ENCODE peak calls at places on chromosomes 11 and 22, in four cellular contexts. One of them, this sample, is unnamed.

GRCh38 chr11:120385690-120386089 is 49.5 kb downstream of the ARHGEF12 start:
- DNase-seq in K562: no peak
- DNase-seq in HepG2: no peak
- DNase-seq in GM12878: no peak
- DNase-seq in this sample: no peak

GRCh38 chr11:19163627-19164026 is 38.2 kb downstream of the CSRP3 start:
- DNase-seq in K562: no peak
- DNase-seq in HepG2: no peak
- DNase-seq in GM12878: no peak
- DNase-seq in this sample: no peak

GRCh38 chr11:79397252-79397651 is 43.6 kb downstream of the TENM4 start:
- DNase-seq in K562: no peak
- DNase-seq in HepG2: no peak
- DNase-seq in GM12878: no peak
- DNase-seq in this sample: no peak

GRCh38 chr11:13465909-13466371 is 2.9 kb upstream of the BTBD10 start:
- DNase-seq in K562: peak; percentile 14
- DNase-seq in HepG2: peak; percentile 27
- DNase-seq in GM12878: no peak
- DNase-seq in this sample: peak; percentile 39

GRCh38 chr11:70532066-70532440 is 133.7 kb downstream of the CTTN start:
- DNase-seq in K562: no peak
- DNase-seq in HepG2: no peak
- DNase-seq in GM12878: no peak
- DNase-seq in this sample: no peak

GRCh38 chr11:132238331-132238730 is 867.9 kb downstream of the NTM start:
- DNase-seq in K562: no peak
- DNase-seq in HepG2: no peak
- DNase-seq in GM12878: no peak
- DNase-seq in this sample: no peak

GRCh38 chr11:773830-774229 is 3.5 kb downstream of the GATD1 start:
- DNase-seq in K562: no peak
- DNase-seq in HepG2: no peak
- DNase-seq in GM12878: no peak
- DNase-seq in this sample: no peak

GRCh38 chr22:36921309-36922096 is 8.1 kb downstream of the CSF2RB start:
- DNase-seq in K562: no peak
- DNase-seq in HepG2: no peak
- DNase-seq in GM12878: peak; percentile 69
- DNase-seq in this sample: no peak

GRCh38 chr11:89355649-89356048 is 135.5 kb downstream of the NOX4 start:
- DNase-seq in K562: no peak
- DNase-seq in HepG2: no peak
- DNase-seq in GM12878: no peak
- DNase-seq in this sample: no peak

GRCh38 chr11:12092714-12093113 is 17.7 kb upstream of the MICAL2 start:
- DNase-seq in K562: no peak
- DNase-seq in HepG2: no peak
- DNase-seq in GM12878: no peak
- DNase-seq in this sample: no peak

GRCh38 chr11:22304337-22304961 is 33.7 kb upstream of the SLC17A6 start:
- DNase-seq in K562: peak; percentile 20
- DNase-seq in HepG2: peak; percentile 12
- DNase-seq in GM12878: no peak
- DNase-seq in this sample: peak; percentile 9

GRCh38 chr11:81658722-81659121 is 1074.9 kb downstream of the FAM181B start:
- DNase-seq in K562: peak; percentile 3
- DNase-seq in HepG2: peak; percentile 20
- DNase-seq in GM12878: no peak
- DNase-seq in this sample: peak; percentile 29
- TF ChIP-seq FOXK2 in K562: no peak
- TF ChIP-seq FOXK2 in HepG2: no peak
- TF ChIP-seq FOXK2 in GM12878: no peak
- TF ChIP-seq FOXK2 in this sample: no peak

GRCh38 chr22:47153854-47154542 is 391.5 kb downstream of the TBC1D22A start:
- DNase-seq in K562: no peak
- DNase-seq in HepG2: no peak
- DNase-seq in GM12878: no peak
- DNase-seq in this sample: no peak

GRCh38 chr22:47155131-47155885 is 392.9 kb downstream of the TBC1D22A start:
- DNase-seq in K562: no peak
- DNase-seq in HepG2: no peak
- DNase-seq in GM12878: no peak
- DNase-seq in this sample: no peak

GRCh38 chr22:47155912-47156311 is 393.5 kb downstream of the TBC1D22A start:
- DNase-seq in K562: no peak
- DNase-seq in HepG2: no peak
- DNase-seq in GM12878: no peak
- DNase-seq in this sample: no peak

GRCh38 chr22:47152938-47153337 is 390.5 kb downstream of the TBC1D22A start:
- DNase-seq in K562: no peak
- DNase-seq in HepG2: no peak
- DNase-seq in GM12878: no peak
- DNase-seq in this sample: no peak

GRCh38 chr22:47154621-47155081 is 392.2 kb downstream of the TBC1D22A start:
- DNase-seq in K562: no peak
- DNase-seq in HepG2: no peak
- DNase-seq in GM12878: no peak
- DNase-seq in this sample: no peak
- TF ChIP-seq FOXK2 in K562: no peak
- TF ChIP-seq FOXK2 in HepG2: no peak
- TF ChIP-seq FOXK2 in GM12878: no peak
- TF ChIP-seq FOXK2 in this sample: no peak

DNA sequence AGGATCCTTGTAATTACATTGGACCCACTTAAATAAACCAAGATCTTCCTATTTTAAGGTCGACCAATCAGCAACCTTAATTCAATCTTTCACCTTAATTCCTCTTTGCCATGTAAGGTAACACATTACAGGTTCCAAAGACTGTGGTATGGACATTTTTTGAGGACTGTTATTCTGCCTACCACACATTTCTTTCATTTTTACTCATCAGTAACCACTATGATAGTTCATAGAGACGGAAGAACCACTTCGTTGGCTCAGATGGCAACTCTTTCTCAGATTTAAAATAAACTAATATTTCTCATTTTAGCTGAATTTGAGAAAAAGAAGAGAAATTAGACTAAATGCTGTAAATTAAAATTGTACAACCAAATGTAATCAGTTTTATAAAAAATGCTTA is 96.3 kb downstream of the PAX6 start:
- DNase-seq in K562: no peak
- DNase-seq in HepG2: no peak
- DNase-seq in GM12878: peak; percentile 4
- DNase-seq in this sample: no peak
- TF ChIP-seq FOXK2 in K562: no peak
- TF ChIP-seq FOXK2 in HepG2: no peak
- TF ChIP-seq FOXK2 in GM12878: no peak
- TF ChIP-seq FOXK2 in this sample: no peak

DNA sequence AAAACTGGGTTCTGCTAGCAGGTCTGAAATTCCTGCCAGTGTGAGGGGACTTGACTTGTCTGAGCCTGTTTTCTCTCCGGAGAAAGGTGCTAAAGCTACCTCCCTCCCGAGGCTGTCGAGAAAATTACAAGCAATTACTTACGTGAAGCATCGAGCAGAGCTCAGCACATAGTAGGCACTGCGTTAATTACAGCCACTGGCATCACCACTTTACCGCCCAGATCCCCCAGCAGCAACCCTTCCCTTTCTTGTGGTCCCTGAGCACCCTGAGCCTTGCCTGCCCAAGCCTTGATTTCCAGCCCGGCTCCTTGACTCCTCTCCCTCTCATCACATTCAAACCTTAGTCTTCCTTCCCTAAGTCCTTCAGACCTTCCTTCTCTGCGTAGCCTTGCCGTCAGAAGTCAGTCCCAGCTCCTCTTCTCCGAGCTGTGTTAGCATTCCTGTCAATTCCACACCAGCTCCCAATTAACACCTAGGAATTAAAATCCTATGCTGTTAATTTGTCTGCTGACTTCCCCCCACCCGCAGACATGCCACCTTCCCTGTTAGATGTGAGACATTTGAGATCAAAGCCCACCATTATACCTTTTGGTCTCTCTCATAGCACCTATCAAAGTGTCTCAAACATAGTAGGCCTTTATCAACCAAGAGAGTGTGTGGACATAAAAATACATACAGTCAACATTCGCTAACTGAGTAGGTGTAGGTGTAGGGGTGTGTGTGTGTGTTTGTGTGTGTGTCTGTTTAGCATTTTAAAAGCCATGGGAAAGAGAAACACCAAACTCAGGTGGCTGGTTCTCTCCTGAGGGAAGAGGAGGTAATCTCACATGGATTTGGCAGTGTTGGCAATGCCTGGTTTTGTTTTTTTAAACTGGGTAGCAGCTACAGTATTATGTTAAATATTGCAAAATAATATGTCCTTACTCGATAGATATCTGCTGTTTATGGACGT is 2.8 kb upstream of the KCNJ5 start:
- DNase-seq in K562: no peak
- DNase-seq in HepG2: no peak
- DNase-seq in GM12878: no peak
- DNase-seq in this sample: no peak
- TF ChIP-seq FOXK2 in K562: no peak
- TF ChIP-seq FOXK2 in HepG2: no peak
- TF ChIP-seq FOXK2 in GM12878: no peak
- TF ChIP-seq FOXK2 in this sample: no peak

DNA sequence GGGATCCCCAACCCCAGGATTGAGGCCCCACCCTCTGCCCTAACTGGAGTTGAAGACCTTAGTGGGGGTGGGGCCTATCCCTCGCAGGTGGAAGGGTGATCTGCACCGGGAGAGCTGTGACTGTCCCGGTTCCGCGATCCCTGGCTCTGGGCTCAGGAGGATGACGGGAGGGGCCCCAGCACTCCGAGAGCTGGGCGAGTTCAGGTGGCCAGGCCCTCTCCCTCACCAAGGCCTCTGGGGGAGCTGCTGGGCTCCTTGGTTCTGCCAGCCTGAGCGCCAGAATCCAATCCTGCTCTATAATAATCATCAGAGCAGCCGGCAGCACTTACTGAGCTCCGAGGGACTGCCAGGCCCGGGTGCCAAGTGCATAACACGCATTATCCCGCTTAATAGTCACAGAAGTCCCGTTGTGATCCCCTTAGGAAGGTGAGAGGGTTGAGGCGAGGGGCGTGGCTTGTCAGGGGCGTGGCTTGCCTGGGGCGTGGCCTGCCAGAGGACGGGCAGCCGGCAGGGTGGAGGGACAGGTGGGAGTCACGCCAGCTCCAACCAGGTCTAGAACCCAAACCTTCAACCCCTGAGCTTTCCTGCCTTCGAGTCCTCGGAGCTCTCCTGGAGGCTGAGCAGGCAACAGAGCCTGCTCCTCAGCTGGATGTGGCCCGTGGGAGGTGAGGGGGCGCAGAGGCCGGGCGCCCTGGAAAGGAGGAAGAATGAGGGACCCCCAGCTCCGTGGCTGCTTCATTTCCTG is 7.2 kb upstream of the SYT7 start:
- DNase-seq in K562: peak; percentile 84
- DNase-seq in HepG2: no peak
- DNase-seq in GM12878: no peak
- DNase-seq in this sample: peak; percentile 72
- TF ChIP-seq FOXK2 in K562: no peak
- TF ChIP-seq FOXK2 in HepG2: no peak
- TF ChIP-seq FOXK2 in GM12878: no peak
- TF ChIP-seq FOXK2 in this sample: no peak